ENCODE peak calls at places on chromosomes 5 and 9, in ten cellular contexts. V, A, Y, R, T, U, H, E, W and B are unnamed samples.

GRCh38 chr5:159178978-159179377 is 30.4 kb downstream of the RNF145 start:
- DNase-seq in V (no peak), A (peak), Y (peak), R (no peak), T (no peak), U (no peak), H (peak), E (peak), W (peak), B (peak)

GRCh38 chr9:136882109-136882946 is 4.0 kb upstream of the TRAF2 start:
- DNase-seq in V (peak), A (no peak), Y (peak), R (peak), T (peak), U (no peak), H (no peak), E (peak), W (peak), B (peak)

GRCh38 chr5:150987746-150988145 is 32.6 kb upstream of the GPX3 start:
- DNase-seq in V (no peak), A (no peak), Y (no peak), R (no peak), T (no peak), U (no peak), H (no peak), E (no peak), W (peak), B (no peak)

GRCh38 chr9:120767451-120767850 is 25.8 kb downstream of the FBXW2 start:
- DNase-seq in V (no peak), A (no peak), Y (no peak), R (no peak), T (no peak), U (no peak), H (no peak), E (no peak), W (peak), B (no peak)

GRCh38 chr9:95570150-95570549 is 53.4 kb upstream of the PTCH1 start:
- DNase-seq in V (no peak), A (no peak), Y (peak), R (no peak), T (no peak), U (no peak), H (peak), E (no peak), W (no peak), B (peak)

GRCh38 chr5:171387970-171388815 is 544 bp downstream of the NPM1 start:
- DNase-seq in V (peak), A (peak), Y (peak), R (peak), T (peak), U (peak), H (no peak), E (peak), W (peak), B (peak)

GRCh38 chr9:12843735-12844134 is 68.9 kb downstream of the LURAP1L start:
- DNase-seq in V (no peak), A (no peak), Y (no peak), R (no peak), T (no peak), U (no peak), H (no peak), E (no peak), W (no peak), B (peak)

GRCh38 chr5:73419414-73420390 is 28.9 kb downstream of the FOXD1 start:
- DNase-seq in V (no peak), A (peak), Y (no peak), R (no peak), T (no peak), U (no peak), H (peak), E (no peak), W (no peak), B (peak)

GRCh38 chr9:27436234-27436633 is 87.9 kb upstream of the IFNK start:
- DNase-seq in V (no peak), A (no peak), Y (no peak), R (peak), T (no peak), U (no peak), H (no peak), E (peak), W (no peak), B (no peak)

GRCh38 chr5:35066260-35066795 is 18.6 kb upstream of the AGXT2 start:
- DNase-seq in V (no peak), A (no peak), Y (no peak), R (no peak), T (no peak), U (no peak), H (no peak), E (no peak), W (no peak), B (no peak)

GRCh38 chr5:677131-678101 is 15.7 kb downstream of the TPPP start:
- DNase-seq in V (peak), A (no peak), Y (no peak), R (peak), T (no peak), U (no peak), H (no peak), E (no peak), W (no peak), B (no peak)

GRCh38 chr5:150593593-150593992 is 46.9 kb upstream of the SYNPO start:
- DNase-seq in V (no peak), A (no peak), Y (peak), R (no peak), T (no peak), U (no peak), H (no peak), E (peak), W (no peak), B (no peak)

GRCh38 chr5:173229966-173230740 is 4.9 kb downstream of the NKX2-5 start:
- DNase-seq in V (no peak), A (no peak), Y (no peak), R (no peak), T (peak), U (no peak), H (no peak), E (no peak), W (no peak), B (no peak)

GRCh38 chr5:78430816-78431215 is 70.4 kb downstream of the SCAMP1 start:
- DNase-seq in V (no peak), A (no peak), Y (no peak), R (no peak), T (no peak), U (no peak), H (no peak), E (no peak), W (no peak), B (no peak)

GRCh38 chr5:128984480-128984879 is 19.2 kb downstream of the SLC27A6 start:
- DNase-seq in V (no peak), A (no peak), Y (no peak), R (no peak), T (no peak), U (no peak), H (no peak), E (no peak), W (no peak), B (no peak)

GRCh38 chr5:33806736-33807442 is 84.9 kb downstream of the ADAMTS12 start:
- DNase-seq in V (no peak), A (no peak), Y (peak), R (no peak), T (no peak), U (no peak), H (peak), E (no peak), W (no peak), B (no peak)

GRCh38 chr9:127451681-127452480 is 571 bp downstream of the LRSAM1 start:
- DNase-seq in V (peak), A (peak), Y (peak), R (peak), T (peak), U (peak), H (no peak), E (peak), W (peak), B (no peak)

GRCh38 chr5:102910240-102911226 is 155.4 kb downstream of the PAM start:
- DNase-seq in V (no peak), A (peak), Y (no peak), R (no peak), T (no peak), U (no peak), H (peak), E (peak), W (peak), B (peak)

GRCh38 chr5:180084638-180085561 is 13.3 kb upstream of the RNF130 start:
- DNase-seq in V (no peak), A (no peak), Y (no peak), R (peak), T (no peak), U (no peak), H (no peak), E (peak), W (peak), B (no peak)

GRCh38 chr5:117800261-117800660 is 1188.1 kb downstream of the DTWD2 start:
- DNase-seq in V (no peak), A (no peak), Y (peak), R (no peak), T (no peak), U (no peak), H (no peak), E (no peak), W (no peak), B (no peak)

GRCh38 chr9:79611091-79611614 is 39.4 kb downstream of the TLE4 start:
- DNase-seq in V (no peak), A (peak), Y (peak), R (no peak), T (no peak), U (no peak), H (peak), E (no peak), W (no peak), B (peak)

GRCh38 chr9:69963728-69964127 is 79.9 kb upstream of the MAMDC2 start:
- DNase-seq in V (no peak), A (no peak), Y (no peak), R (no peak), T (no peak), U (no peak), H (no peak), E (no peak), W (no peak), B (no peak)

GRCh38 chr5:73039082-73039481 is 81.3 kb upstream of the TMEM171 start:
- DNase-seq in V (no peak), A (peak), Y (peak), R (no peak), T (no peak), U (no peak), H (no peak), E (no peak), W (peak), B (no peak)

GRCh38 chr5:173968154-173968553 is 20.8 kb upstream of the C5orf47 start:
- DNase-seq in V (no peak), A (no peak), Y (no peak), R (no peak), T (no peak), U (peak), H (no peak), E (no peak), W (no peak), B (no peak)

GRCh38 chr5:13045897-13046551 is 898.5 kb downstream of the DNAH5 start:
- DNase-seq in V (no peak), A (no peak), Y (no peak), R (no peak), T (no peak), U (no peak), H (no peak), E (no peak), W (no peak), B (no peak)

GRCh38 chr5:115402092-115402491 is 105.6 kb upstream of the CCDC112 start:
- DNase-seq in V (no peak), A (no peak), Y (no peak), R (no peak), T (no peak), U (no peak), H (no peak), E (no peak), W (no peak), B (no peak)

GRCh38 chr5:149550267-149550582 is 1.0 kb downstream of the CSNK1A1 start:
- DNase-seq in V (no peak), A (no peak), Y (peak), R (no peak), T (no peak), U (no peak), H (peak), E (no peak), W (no peak), B (no peak)

DNA sequence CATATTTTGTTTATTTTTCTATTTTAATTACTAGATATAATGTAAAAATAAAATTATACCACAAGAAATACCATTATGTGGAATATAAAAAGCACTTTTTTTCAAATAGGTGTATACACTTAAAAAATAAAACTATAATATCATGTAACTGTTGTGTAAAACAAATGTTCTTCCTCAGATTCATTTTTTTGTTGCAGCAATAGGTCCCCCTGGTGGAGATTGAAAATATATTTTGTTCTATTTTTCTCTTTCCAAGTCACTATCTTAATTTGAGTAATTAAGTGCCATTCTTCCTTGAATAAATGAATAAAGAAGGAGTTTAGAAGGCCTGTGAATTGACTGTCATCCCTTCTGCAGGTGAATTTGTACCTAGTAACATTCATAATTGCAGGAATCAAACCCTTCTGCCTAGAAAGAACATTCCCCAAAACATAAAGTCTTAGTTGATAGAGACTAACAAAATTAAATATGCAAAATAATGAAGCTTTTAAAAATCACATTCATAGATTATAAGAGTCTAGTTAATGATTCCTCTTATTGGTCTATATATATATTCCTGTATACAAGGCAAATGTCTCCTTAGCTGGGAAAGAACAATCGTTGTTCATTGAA is 23.4 kb downstream of the CETN3 start:
- DNase-seq in V (no peak), A (peak), Y (peak), R (no peak), T (no peak), U (no peak), H (peak), E (peak), W (peak), B (no peak)
- TF ChIP-seq CTCF in V (no peak), A (peak), Y (peak), R (peak), T (peak), U (peak), H (peak), E (peak), W (peak), B (peak)

GRCh38 chr5:57499262-57500050 is 16.8 kb upstream of the ACTBL2 start:
- DNase-seq in V (no peak), A (peak), Y (peak), R (no peak), T (no peak), U (no peak), H (no peak), E (peak), W (peak), B (no peak)
- H3K4me3 ChIP-seq in V (no peak), A (peak), Y (no peak), R (no peak), T (peak), U (no peak), H (no peak), E (peak), W (peak), B (no peak)

DNA sequence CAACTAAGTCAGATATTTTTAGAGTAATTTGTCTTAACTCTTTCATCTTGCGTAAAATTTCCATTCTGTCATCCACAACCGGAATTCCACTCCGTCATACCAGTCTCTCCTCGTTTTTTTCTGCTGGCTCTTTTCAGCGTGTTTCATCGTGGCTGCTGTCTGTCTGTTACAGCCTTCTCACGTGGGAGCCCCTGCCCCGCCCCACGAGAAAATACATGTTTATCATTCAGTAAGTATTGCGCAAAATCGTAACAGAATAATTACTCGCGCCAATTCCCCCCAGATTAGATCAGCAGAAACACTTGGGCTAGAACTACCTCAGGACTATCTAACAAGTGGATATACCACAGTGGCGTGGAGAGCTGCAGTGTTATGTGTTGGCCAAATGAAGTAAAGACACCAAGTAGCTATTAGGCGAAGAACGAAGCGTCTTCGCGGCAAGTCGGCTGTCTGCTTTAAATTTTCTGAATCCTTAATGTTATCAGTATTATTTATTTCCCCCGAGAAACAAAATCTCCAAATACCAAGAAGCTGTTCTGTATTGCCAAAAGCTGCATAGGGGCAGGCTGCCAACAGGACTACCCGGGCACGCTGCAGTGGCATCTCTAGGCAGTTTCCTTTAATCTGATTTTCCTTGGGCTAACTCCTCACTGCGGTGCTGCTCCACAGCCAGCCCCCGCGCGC is 566 bp upstream of the FOCAD start:
- DNase-seq in V (peak), A (peak), Y (peak), R (peak), T (peak), U (peak), H (peak), E (peak), W (no peak), B (no peak)
- TF ChIP-seq CTCF in V (no peak), A (no peak), Y (no peak), R (no peak), T (no peak), U (no peak), H (no peak), E (no peak), W (no peak), B (no peak)

GRCh38 chr5:168327451-168327850 is 36.0 kb downstream of the WWC1 start:
- DNase-seq in V (no peak), A (no peak), Y (no peak), R (no peak), T (no peak), U (no peak), H (no peak), E (no peak), W (no peak), B (no peak)

GRCh38 chr5:168327994-168328393 is 36.5 kb downstream of the WWC1 start:
- DNase-seq in V (no peak), A (no peak), Y (no peak), R (no peak), T (no peak), U (no peak), H (no peak), E (no peak), W (no peak), B (no peak)

GRCh38 chr5:168327019-168327421 is 35.6 kb downstream of the WWC1 start:
- DNase-seq in V (no peak), A (no peak), Y (peak), R (no peak), T (no peak), U (no peak), H (no peak), E (no peak), W (no peak), B (no peak)

GRCh38 chr5:168328804-168329203 is 37.4 kb downstream of the WWC1 start:
- DNase-seq in V (no peak), A (peak), Y (no peak), R (peak), T (no peak), U (no peak), H (no peak), E (peak), W (peak), B (no peak)

GRCh38 chr5:168329302-168329701 is 37.9 kb downstream of the WWC1 start:
- DNase-seq in V (no peak), A (no peak), Y (no peak), R (no peak), T (no peak), U (no peak), H (no peak), E (peak), W (peak), B (no peak)
- H3K4me3 ChIP-seq in V (no peak), A (no peak), Y (no peak), R (no peak), T (no peak), U (no peak), H (no peak), E (peak), W (peak), B (no peak)

GRCh38 chr5:21644032-21644431 is 1209.1 kb downstream of the CDH12 start:
- DNase-seq in V (no peak), A (no peak), Y (no peak), R (no peak), T (no peak), U (no peak), H (no peak), E (no peak), W (no peak), B (no peak)
- TF ChIP-seq CTCF in V (no peak), A (no peak), Y (no peak), R (no peak), T (no peak), U (no peak), H (no peak), E (no peak), W (no peak), B (no peak)

GRCh38 chr5:165574140-165574539 is 2068.7 kb downstream of the MAT2B start:
- DNase-seq in V (no peak), A (no peak), Y (no peak), R (no peak), T (no peak), U (no peak), H (no peak), E (no peak), W (no peak), B (no peak)

GRCh38 chr5:165576678-165577275 is 2071.4 kb downstream of the MAT2B start:
- DNase-seq in V (no peak), A (no peak), Y (no peak), R (no peak), T (no peak), U (no peak), H (no peak), E (no peak), W (no peak), B (no peak)

DNA sequence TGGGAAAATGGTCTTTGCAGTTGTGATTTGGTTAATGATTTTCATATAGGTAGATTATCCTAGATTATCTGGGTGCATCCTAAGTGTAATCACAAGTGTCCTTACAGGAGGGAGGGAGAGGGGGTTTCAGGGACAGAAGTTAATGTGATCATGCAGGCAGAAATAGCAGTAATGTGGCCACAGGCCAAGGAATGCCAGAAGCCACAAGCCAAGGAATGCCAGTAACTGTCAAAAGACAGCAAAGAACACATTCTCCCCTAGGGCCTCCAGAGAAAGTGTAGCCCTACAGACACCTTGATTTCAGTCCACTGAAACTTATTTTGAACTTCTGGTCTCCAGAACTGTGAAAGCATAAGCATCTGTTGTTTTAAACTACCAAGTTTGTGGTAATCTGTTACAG is 2074.5 kb downstream of the MAT2B start:
- DNase-seq in V (no peak), A (no peak), Y (peak), R (no peak), T (no peak), U (no peak), H (no peak), E (no peak), W (no peak), B (no peak)
- H3K4me3 ChIP-seq in V (no peak), A (no peak), Y (no peak), R (no peak), T (no peak), U (no peak), H (no peak), E (no peak), W (no peak), B (no peak)

GRCh38 chr5:71932649-71933338 is 174.5 kb upstream of the MAP1B start:
- DNase-seq in V (no peak), A (peak), Y (peak), R (peak), T (peak), U (peak), H (no peak), E (peak), W (peak), B (no peak)
- TF ChIP-seq CTCF in V (no peak), A (no peak), Y (peak), R (no peak), T (no peak), U (no peak), H (no peak), E (no peak), W (peak), B (no peak)